ENCODE peak calls at places on chromosomes 3 and 15, in four cellular contexts. One of them, this sample, is unnamed.
A peak's percentile ranks its signal among the peaks of the same experiment; 100 is the strongest.

GRCh38 chr15:79017953-79018352 is 72.6 kb downstream of the RASGRF1 start:
- DNase-seq in DND-41: no peak
- DNase-seq in mesenchymal stem cell: no peak
- DNase-seq in fibroblast of lung: no peak
- DNase-seq in this sample: no peak

GRCh38 chr15:88655103-88655553 is 16.3 kb downstream of the ISG20 start:
- DNase-seq in DND-41: no peak
- DNase-seq in mesenchymal stem cell: no peak
- DNase-seq in fibroblast of lung: no peak
- DNase-seq in this sample: no peak

GRCh38 chr3:184639351-184639750 is 72.5 kb downstream of the MAGEF1 start:
- DNase-seq in DND-41: no peak
- DNase-seq in mesenchymal stem cell: peak; percentile 23
- DNase-seq in fibroblast of lung: no peak
- DNase-seq in this sample: no peak

GRCh38 chr15:55318588-55319494 is at the start of the genes PIGB and PIGBOS1:
- DNase-seq in DND-41: peak; percentile 83
- DNase-seq in mesenchymal stem cell: peak; percentile 94
- DNase-seq in fibroblast of lung: peak; percentile 90
- DNase-seq in this sample: peak; percentile 93

GRCh38 chr3:100516843-100517242 is 24.4 kb downstream of the TMEM45A start:
- DNase-seq in DND-41: no peak
- DNase-seq in mesenchymal stem cell: no peak
- DNase-seq in fibroblast of lung: peak; percentile 52
- DNase-seq in this sample: peak; percentile 81

GRCh38 chr15:68935400-68935937 is 5.1 kb downstream of the SPESP1 start:
- DNase-seq in DND-41: no peak
- DNase-seq in mesenchymal stem cell: no peak
- DNase-seq in fibroblast of lung: no peak
- DNase-seq in this sample: no peak

GRCh38 chr3:189304465-189305341 is 132.9 kb downstream of the TPRG1 start:
- DNase-seq in DND-41: no peak
- DNase-seq in mesenchymal stem cell: peak; percentile 9
- DNase-seq in fibroblast of lung: peak; percentile 51
- DNase-seq in this sample: peak; percentile 55

GRCh38 chr15:57138260-57138895 is 219.9 kb downstream of the TCF12 start:
- DNase-seq in DND-41: peak; percentile 35
- DNase-seq in mesenchymal stem cell: peak; percentile 75
- DNase-seq in fibroblast of lung: peak; percentile 80
- DNase-seq in this sample: peak; percentile 71

GRCh38 chr15:63672775-63673174 is 75.6 kb downstream of the FBXL22 start:
- DNase-seq in DND-41: no peak
- DNase-seq in mesenchymal stem cell: no peak
- DNase-seq in fibroblast of lung: no peak
- DNase-seq in this sample: no peak

GRCh38 chr3:160919942-160920341 is 163.9 kb downstream of the PPM1L start:
- DNase-seq in DND-41: no peak
- DNase-seq in mesenchymal stem cell: no peak
- DNase-seq in fibroblast of lung: no peak
- DNase-seq in this sample: no peak

GRCh38 chr3:133572158-133573053 is 1.1 kb upstream of the CDV3 start:
- DNase-seq in DND-41: no peak
- DNase-seq in mesenchymal stem cell: peak; percentile 66
- DNase-seq in fibroblast of lung: peak; percentile 41
- DNase-seq in this sample: no peak
- H3K4me1 ChIP-seq in DND-41: peaks cover 33% of the 10 kb centered on the region
- H3K4me1 ChIP-seq in mesenchymal stem cell: peaks cover 9% of the 10 kb centered on the region
- H3K4me1 ChIP-seq in fibroblast of lung: peaks cover 35% of the 10 kb centered on the region
- H3K4me1 ChIP-seq in this sample: peaks cover 59% of the 10 kb centered on the region

GRCh38 chr3:192958219-192958872 is 40.7 kb upstream of the MB21D2 start:
- DNase-seq in DND-41: no peak
- DNase-seq in mesenchymal stem cell: no peak
- DNase-seq in fibroblast of lung: peak; percentile 1
- DNase-seq in this sample: no peak

GRCh38 chr3:192957441-192957951 is 39.8 kb upstream of the MB21D2 start:
- DNase-seq in DND-41: no peak
- DNase-seq in mesenchymal stem cell: peak; percentile 91
- DNase-seq in fibroblast of lung: peak; percentile 90
- DNase-seq in this sample: peak; percentile 55
- H3K4me3 ChIP-seq in DND-41: no peak overlapping the region
- H3K4me3 ChIP-seq in mesenchymal stem cell: peak overlapping the region; percentile 74
- H3K4me3 ChIP-seq in fibroblast of lung: peak overlapping the region; percentile 30
- H3K4me3 ChIP-seq in this sample: peak overlapping the region; percentile 77

DNA sequence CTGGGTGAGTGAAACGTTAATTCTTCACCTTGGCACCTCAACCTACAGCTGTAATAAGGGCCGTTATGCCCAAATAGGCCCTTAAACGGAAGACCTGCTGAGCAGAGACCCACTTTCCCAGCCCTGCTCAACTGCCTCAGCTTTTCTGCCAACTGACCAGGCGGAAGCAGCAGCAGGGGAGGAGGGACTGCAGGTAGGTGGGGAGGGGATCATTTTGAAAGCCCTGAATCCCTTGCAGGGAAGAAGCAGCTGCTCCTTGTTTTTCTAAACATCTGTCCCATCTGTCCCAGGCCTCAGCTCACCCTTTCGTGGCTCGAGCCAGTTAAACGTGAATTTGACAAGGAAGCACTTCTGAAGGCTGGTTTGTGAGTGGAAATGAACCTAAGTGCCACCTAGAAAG is 979 bp upstream of the CMC1 start:
- DNase-seq in DND-41: no peak
- DNase-seq in mesenchymal stem cell: no peak
- DNase-seq in fibroblast of lung: no peak
- DNase-seq in this sample: no peak
- H3K9ac ChIP-seq in DND-41: peak overlapping the region; percentile 90
- H3K9ac ChIP-seq in mesenchymal stem cell: peak overlapping the region; percentile 93
- H3K9ac ChIP-seq in fibroblast of lung: no peak overlapping the region
- H3K9ac ChIP-seq in this sample: peak overlapping the region; percentile 95

DNA sequence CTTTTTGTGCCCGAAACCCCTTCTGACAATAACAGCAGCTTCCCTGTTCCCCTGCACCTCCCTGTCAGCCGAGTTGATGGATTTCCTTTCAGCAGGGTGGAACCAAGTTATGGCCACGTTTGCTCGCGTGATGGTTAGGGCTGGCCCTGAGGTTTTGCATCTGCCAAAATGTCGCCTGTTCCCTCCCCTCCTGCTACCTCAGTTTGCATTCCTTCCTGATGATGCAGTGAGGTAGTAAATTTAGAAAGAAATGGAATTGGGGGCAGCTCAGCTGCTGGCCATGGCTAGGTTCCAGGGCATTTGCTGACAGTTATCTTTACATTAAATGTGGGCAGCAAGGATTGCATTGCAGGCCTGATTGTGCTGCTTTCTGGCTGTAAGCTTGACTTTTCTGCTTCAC is 13.2 kb downstream of the LIMD1 start:
- DNase-seq in DND-41: no peak
- DNase-seq in mesenchymal stem cell: peak; percentile 37
- DNase-seq in fibroblast of lung: peak; percentile 61
- DNase-seq in this sample: peak; percentile 48
- H3K4me1 ChIP-seq in DND-41: peaks cover 7% of the 10 kb centered on the region
- H3K4me1 ChIP-seq in mesenchymal stem cell: peaks cover 44% of the 10 kb centered on the region
- H3K4me1 ChIP-seq in fibroblast of lung: peaks cover 29% of the 10 kb centered on the region
- H3K4me1 ChIP-seq in this sample: peaks cover 23% of the 10 kb centered on the region

GRCh38 chr3:32869513-32870047 is 51.8 kb downstream of the TRIM71 start:
- DNase-seq in DND-41: no peak
- DNase-seq in mesenchymal stem cell: no peak
- DNase-seq in fibroblast of lung: no peak
- DNase-seq in this sample: no peak
- H3K4me3 ChIP-seq in DND-41: no peak overlapping the region
- H3K4me3 ChIP-seq in mesenchymal stem cell: no peak overlapping the region
- H3K4me3 ChIP-seq in fibroblast of lung: no peak overlapping the region
- H3K4me3 ChIP-seq in this sample: no peak overlapping the region

This sample was measured in adipocyte.